ENCODE peak calls at places on chromosomes 11 and 22, in six cellular contexts. T is endodermal cell, D is suprapubic skin, C is stomach, A is astrocyte of the cerebellum, L is HCT116. E is an unnamed sample.

GRCh38 chr11:71488086-71488967 is 35.3 kb downstream of the NADSYN1 start:
- DNase-seq in A (no peak), D (peak; percentile 48), T (peak; percentile 86), L (no peak), C (no peak), E (no peak)

GRCh38 chr11:86755196-86755595 is 45.1 kb upstream of the PRSS23 start:
- DNase-seq in T (no peak), A (no peak), C (no peak), L (no peak), D (no peak), E (no peak)

GRCh38 chr11:10692716-10693115 is 839 bp downstream of the IRAG1 start:
- DNase-seq in L (no peak), C (no peak), T (no peak), A (no peak), D (no peak), E (no peak)

GRCh38 chr11:71481101-71481960 is 28.3 kb downstream of the NADSYN1 start:
- DNase-seq in C (no peak), D (no peak), L (no peak), T (no peak), A (no peak), E (no peak)

GRCh38 chr11:111452146-111452545 is 60.0 kb downstream of the BTG4 start:
- DNase-seq in L (no peak), D (peak; percentile 60), A (no peak), T (peak; percentile 28), C (no peak), E (no peak)

GRCh38 chr11:85180528-85180927 is 446.6 kb downstream of the DLG2 start:
- DNase-seq in T (no peak), D (no peak), C (no peak), A (no peak), L (no peak), E (no peak)

GRCh38 chr11:67998150-67999045 is 5.5 kb downstream of the UNC93B1 start:
- DNase-seq in C (no peak), T (peak; percentile 38), D (no peak), A (no peak), L (no peak), E (no peak)

GRCh38 chr22:29154364-29155048 is 51.2 kb upstream of the EMID1 start:
- DNase-seq in L (peak; percentile 34), D (peak; percentile 88), A (peak; percentile 18), C (peak; percentile 79), T (peak; percentile 96), E (no peak)

GRCh38 chr11:120020981-120021380 is 116.9 kb downstream of the TRIM29 start:
- DNase-seq in L (no peak), C (no peak), A (no peak), D (no peak), T (no peak), E (no peak)

GRCh38 chr11:83284501-83285051 is 1.6 kb downstream of the CCDC90B start:
- DNase-seq in A (no peak), C (no peak), L (no peak), D (no peak), T (no peak), E (no peak)

GRCh38 chr11:19952101-19952605 is 208.1 kb downstream of the DBX1 start:
- DNase-seq in L (no peak), A (no peak), C (no peak), D (no peak), T (no peak), E (no peak)

GRCh38 chr11:114179234-114179941 is 116.8 kb upstream of the NNMT start:
- DNase-seq in T (no peak), D (no peak), C (peak; percentile 89), L (no peak), A (peak; percentile 49), E (no peak)

GRCh38 chr11:35618497-35619029 is 303 bp downstream of the FJX1 start:
- DNase-seq in L (no peak), T (peak; percentile 84), D (no peak), C (no peak), A (no peak), E (no peak)

GRCh38 chr11:44638032-44638431 is 72.6 kb downstream of the CD82 start:
- DNase-seq in A (no peak), T (no peak), L (no peak), D (peak; percentile 41), C (peak; percentile 24), E (no peak)

GRCh38 chr11:119509969-119510401 is 87.0 kb upstream of the THY1 start:
- DNase-seq in C (no peak), L (no peak), D (no peak), A (peak; percentile 66), T (no peak), E (peak; percentile 46)

GRCh38 chr11:90134420-90135003 is at the start of gene NAALAD2:
- DNase-seq in L (no peak), A (no peak), C (no peak), T (peak; percentile 86), D (peak; percentile 79), E (no peak)

GRCh38 chr11:57331720-57332119 is 4.0 kb downstream of the SSRP1 start:
- DNase-seq in D (no peak), A (no peak), T (no peak), C (no peak), L (no peak), E (no peak)

GRCh38 chr22:50730013-50730891 is 7.8 kb upstream of the ACR start:
- DNase-seq in C (no peak), A (no peak), L (no peak), T (no peak), D (peak; percentile 60), E (no peak)
- TF ChIP-seq CTCF in C (no peak), A (no peak), L (no peak), T (no peak), D (no peak), E (no peak)

GRCh38 chr11:48093795-48094642 is 113.7 kb downstream of the PTPRJ start:
- DNase-seq in C (no peak), D (no peak), A (no peak), T (no peak), L (no peak), E (no peak)
- H3K4me3 ChIP-seq in C (no peak overlapping the region), D (no peak overlapping the region), A (no peak overlapping the region), T (no peak overlapping the region), L (no peak overlapping the region), E (no peak overlapping the region)

DNA sequence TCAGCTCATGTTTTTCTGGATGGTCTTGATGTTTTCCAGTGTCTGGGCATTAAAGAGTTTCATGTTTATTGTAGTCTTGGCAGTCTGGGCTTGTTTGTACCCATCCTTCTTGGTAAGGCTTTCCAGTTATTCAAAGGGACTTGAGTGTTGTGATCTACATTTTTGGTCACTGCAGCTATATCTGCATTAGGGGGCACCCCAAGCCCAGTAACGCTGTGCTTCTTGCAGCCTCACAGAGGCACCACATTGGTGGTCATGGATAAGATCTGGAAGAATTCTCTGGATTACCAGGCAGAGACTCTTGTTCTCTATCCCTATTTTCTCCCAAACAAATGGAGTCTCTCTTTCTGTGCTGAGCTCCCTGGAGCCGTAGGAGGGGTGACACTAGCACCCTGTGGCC is 451.5 kb upstream of the FAT3 start:
- DNase-seq in A (no peak), L (no peak), D (no peak), C (no peak), T (peak; percentile 80), E (no peak)
- TF ChIP-seq CTCF in A (peak; percentile 20), L (no peak), D (no peak), C (no peak), T (peak; percentile 80), E (peak; percentile 55)

DNA sequence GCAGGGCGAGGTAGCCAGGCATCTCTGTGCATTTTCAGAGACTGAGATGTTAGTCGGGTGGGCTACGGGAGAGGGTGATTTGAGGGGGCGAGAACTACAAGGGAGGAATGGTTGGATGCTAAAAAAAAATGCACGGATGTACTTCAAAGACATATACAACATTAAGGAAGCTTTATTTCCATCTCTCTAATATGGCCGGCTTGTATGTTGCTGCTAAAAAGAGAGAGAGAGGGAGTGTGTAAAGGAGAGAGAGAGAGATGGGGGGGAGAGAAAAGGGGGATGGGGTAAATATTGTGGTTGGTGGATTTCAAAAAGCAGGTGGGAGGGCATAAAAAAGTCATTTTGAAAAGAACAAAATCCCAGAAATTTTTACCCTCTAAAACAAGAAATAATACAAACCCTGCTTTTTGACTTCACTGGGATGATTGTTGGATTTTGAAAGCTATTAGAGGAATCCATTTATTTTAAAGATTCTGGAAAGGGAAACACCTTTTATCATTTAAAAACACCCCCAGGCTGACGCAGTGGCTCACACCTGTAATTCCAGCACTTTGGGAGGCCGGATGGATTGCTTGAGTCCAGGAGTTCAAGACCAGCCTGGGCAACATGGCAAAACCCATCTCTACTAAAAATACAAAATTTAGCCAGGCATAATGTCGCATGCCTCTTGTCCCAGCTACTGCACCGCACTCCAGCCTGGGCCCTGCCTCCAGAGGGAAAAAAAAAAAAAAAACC is at the start of gene SCN2B:
- DNase-seq in D (no peak), L (no peak), A (no peak), T (no peak), C (no peak), E (no peak)
- H3K4me3 ChIP-seq in D (peak within 1 kb of the TSS; percentile 29), L (no peak within 1 kb of the TSS), A (no peak within 1 kb of the TSS), T (peak within 1 kb of the TSS; percentile 76), C (peak within 1 kb of the TSS; percentile 25), E (no peak within 1 kb of the TSS)

GRCh38 chr22:46567471-46567870 is 30.1 kb upstream of the CELSR1 start:
- DNase-seq in D (no peak), T (no peak), C (no peak), L (no peak), A (no peak), E (no peak)

GRCh38 chr22:46569055-46569847 is 31.8 kb upstream of the CELSR1 start:
- DNase-seq in T (no peak), D (no peak), A (no peak), C (no peak), L (no peak), E (no peak)

GRCh38 chr22:46569848-46570695 is 32.7 kb upstream of the CELSR1 start:
- DNase-seq in D (no peak), T (peak; percentile 49), L (no peak), C (no peak), A (no peak), E (no peak)

GRCh38 chr22:46571642-46572250 is 34.3 kb upstream of the CELSR1 start:
- DNase-seq in D (no peak), L (no peak), T (no peak), A (no peak), C (no peak), E (no peak)

DNA sequence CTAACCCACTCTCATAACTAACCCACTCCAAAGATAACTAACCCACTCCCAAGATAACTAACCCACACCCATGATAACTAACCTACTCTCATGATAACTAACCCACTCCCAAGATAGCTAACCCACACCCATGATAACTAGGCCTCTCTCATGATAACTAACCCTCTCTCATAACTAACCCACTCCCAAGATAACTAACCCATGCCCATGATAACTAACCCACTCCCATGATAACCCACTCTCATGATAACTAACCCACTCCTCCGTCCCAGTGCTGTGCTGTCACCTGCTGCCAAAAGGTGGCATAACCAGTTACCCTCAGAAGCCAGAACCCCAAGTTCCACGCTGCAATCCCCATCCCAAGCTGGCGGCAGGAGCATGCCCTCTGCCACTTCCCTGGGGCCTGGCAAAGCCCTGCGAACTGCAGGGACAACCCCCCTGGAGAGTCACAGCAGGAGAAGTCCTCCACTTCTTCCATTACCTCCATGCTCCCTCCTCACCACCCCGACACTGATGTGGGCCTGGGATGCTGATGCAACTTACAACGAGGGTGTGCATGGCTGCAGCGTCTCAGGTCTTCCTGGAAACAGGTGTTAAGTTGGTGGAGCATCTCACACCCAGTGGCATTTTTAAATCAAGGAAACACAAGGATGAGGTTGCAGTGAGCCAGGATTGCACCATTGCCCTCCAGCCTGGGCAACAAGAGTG is 30.8 kb upstream of the CELSR1 start:
- DNase-seq in D (no peak), C (no peak), L (no peak), A (no peak), T (no peak), E (no peak)
- TF ChIP-seq CTCF in D (no peak), C (no peak), L (no peak), A (no peak), T (peak; percentile 49), E (peak; percentile 25)

GRCh38 chr22:19875061-19875530 is 20.4 kb upstream of the GNB1L start:
- DNase-seq in C (no peak), T (no peak), D (peak; percentile 75), L (no peak), A (no peak), E (no peak)
- H3K4me3 ChIP-seq in C (no peak overlapping the region), T (no peak overlapping the region), D (no peak overlapping the region), L (no peak overlapping the region), A (no peak overlapping the region), E (no peak overlapping the region)